ENCODE peak calls at places on chromosomes 6 and 20, in nine cellular contexts. One of them, this sample, is unnamed.

GRCh38 chr6:140105857-140106256 is 731.4 kb upstream of the CITED2 start:
- DNase-seq in GM20000: no peak
- DNase-seq in progenitor cell of endocrine pancreas: no peak
- DNase-seq in prostate gland: no peak
- DNase-seq in astrocyte of the spinal cord: peak
- DNase-seq in right lobe of liver: no peak
- DNase-seq in nephron progenitor cell: peak
- DNase-seq in HCT116: peak
- DNase-seq in tibial nerve: peak
- DNase-seq in this sample: peak

GRCh38 chr6:447381-448165 is 56.0 kb downstream of the IRF4 start:
- DNase-seq in GM20000: no peak
- DNase-seq in progenitor cell of endocrine pancreas: no peak
- DNase-seq in prostate gland: no peak
- DNase-seq in astrocyte of the spinal cord: no peak
- DNase-seq in right lobe of liver: no peak
- DNase-seq in nephron progenitor cell: no peak
- DNase-seq in HCT116: no peak
- DNase-seq in tibial nerve: no peak
- DNase-seq in this sample: no peak

GRCh38 chr20:51811040-51811351 is 8.7 kb upstream of the SALL4 start:
- DNase-seq in GM20000: no peak
- DNase-seq in progenitor cell of endocrine pancreas: no peak
- DNase-seq in prostate gland: no peak
- DNase-seq in astrocyte of the spinal cord: no peak
- DNase-seq in right lobe of liver: no peak
- DNase-seq in nephron progenitor cell: no peak
- DNase-seq in HCT116: no peak
- DNase-seq in tibial nerve: no peak
- DNase-seq in this sample: peak

GRCh38 chr6:44021628-44022295 is 105.5 kb downstream of the MRPL14 start:
- DNase-seq in GM20000: no peak
- DNase-seq in progenitor cell of endocrine pancreas: no peak
- DNase-seq in prostate gland: no peak
- DNase-seq in astrocyte of the spinal cord: no peak
- DNase-seq in right lobe of liver: no peak
- DNase-seq in nephron progenitor cell: no peak
- DNase-seq in HCT116: no peak
- DNase-seq in tibial nerve: no peak
- DNase-seq in this sample: no peak

GRCh38 chr20:487655-488054 is 25.3 kb upstream of the TBC1D20 start:
- DNase-seq in GM20000: no peak
- DNase-seq in progenitor cell of endocrine pancreas: no peak
- DNase-seq in prostate gland: no peak
- DNase-seq in astrocyte of the spinal cord: no peak
- DNase-seq in right lobe of liver: no peak
- DNase-seq in nephron progenitor cell: no peak
- DNase-seq in HCT116: no peak
- DNase-seq in tibial nerve: no peak
- DNase-seq in this sample: no peak

GRCh38 chr6:157091832-157092231 is 231.5 kb downstream of the TMEM242 start:
- DNase-seq in GM20000: no peak
- DNase-seq in progenitor cell of endocrine pancreas: no peak
- DNase-seq in prostate gland: no peak
- DNase-seq in astrocyte of the spinal cord: no peak
- DNase-seq in right lobe of liver: no peak
- DNase-seq in nephron progenitor cell: no peak
- DNase-seq in HCT116: no peak
- DNase-seq in tibial nerve: no peak
- DNase-seq in this sample: no peak

GRCh38 chr6:109611502-109611901 is 79.5 kb downstream of the AK9 start:
- DNase-seq in GM20000: no peak
- DNase-seq in progenitor cell of endocrine pancreas: no peak
- DNase-seq in prostate gland: no peak
- DNase-seq in astrocyte of the spinal cord: no peak
- DNase-seq in right lobe of liver: no peak
- DNase-seq in nephron progenitor cell: no peak
- DNase-seq in HCT116: no peak
- DNase-seq in tibial nerve: no peak
- DNase-seq in this sample: no peak

GRCh38 chr6:136440187-136440582 is 110.0 kb downstream of the MAP7 start:
- DNase-seq in GM20000: no peak
- DNase-seq in progenitor cell of endocrine pancreas: no peak
- DNase-seq in prostate gland: no peak
- DNase-seq in astrocyte of the spinal cord: no peak
- DNase-seq in right lobe of liver: no peak
- DNase-seq in nephron progenitor cell: no peak
- DNase-seq in HCT116: no peak
- DNase-seq in tibial nerve: no peak
- DNase-seq in this sample: no peak

GRCh38 chr20:7723284-7723683 is 217.0 kb downstream of the HAO1 start:
- DNase-seq in GM20000: no peak
- DNase-seq in progenitor cell of endocrine pancreas: no peak
- DNase-seq in prostate gland: no peak
- DNase-seq in astrocyte of the spinal cord: peak
- DNase-seq in right lobe of liver: no peak
- DNase-seq in nephron progenitor cell: no peak
- DNase-seq in HCT116: no peak
- DNase-seq in tibial nerve: no peak
- DNase-seq in this sample: peak

GRCh38 chr6:136365781-136366354 is 76.2 kb upstream of the BCLAF1 start:
- DNase-seq in GM20000: no peak
- DNase-seq in progenitor cell of endocrine pancreas: no peak
- DNase-seq in prostate gland: peak
- DNase-seq in astrocyte of the spinal cord: no peak
- DNase-seq in right lobe of liver: peak
- DNase-seq in nephron progenitor cell: no peak
- DNase-seq in HCT116: no peak
- DNase-seq in tibial nerve: peak
- DNase-seq in this sample: no peak

GRCh38 chr6:112690497-112691202 is 343.5 kb downstream of the RFPL4B start:
- DNase-seq in GM20000: no peak
- DNase-seq in progenitor cell of endocrine pancreas: no peak
- DNase-seq in prostate gland: no peak
- DNase-seq in astrocyte of the spinal cord: no peak
- DNase-seq in right lobe of liver: no peak
- DNase-seq in nephron progenitor cell: no peak
- DNase-seq in HCT116: no peak
- DNase-seq in tibial nerve: no peak
- DNase-seq in this sample: peak

GRCh38 chr20:13102237-13102636 is 93.5 kb downstream of the SPTLC3 start:
- DNase-seq in GM20000: no peak
- DNase-seq in progenitor cell of endocrine pancreas: no peak
- DNase-seq in prostate gland: no peak
- DNase-seq in astrocyte of the spinal cord: no peak
- DNase-seq in right lobe of liver: no peak
- DNase-seq in nephron progenitor cell: no peak
- DNase-seq in HCT116: no peak
- DNase-seq in tibial nerve: no peak
- DNase-seq in this sample: peak

GRCh38 chr6:167575201-167575696 is 250.4 kb downstream of the TTLL2 start:
- DNase-seq in GM20000: no peak
- DNase-seq in progenitor cell of endocrine pancreas: no peak
- DNase-seq in prostate gland: no peak
- DNase-seq in astrocyte of the spinal cord: no peak
- DNase-seq in right lobe of liver: no peak
- DNase-seq in nephron progenitor cell: no peak
- DNase-seq in HCT116: no peak
- DNase-seq in tibial nerve: peak
- DNase-seq in this sample: no peak

GRCh38 chr20:54985100-54985499 is 509.7 kb downstream of the DOK5 start:
- DNase-seq in GM20000: no peak
- DNase-seq in progenitor cell of endocrine pancreas: no peak
- DNase-seq in prostate gland: peak
- DNase-seq in astrocyte of the spinal cord: no peak
- DNase-seq in right lobe of liver: no peak
- DNase-seq in nephron progenitor cell: no peak
- DNase-seq in HCT116: no peak
- DNase-seq in tibial nerve: no peak
- DNase-seq in this sample: no peak

GRCh38 chr20:54980321-54980960 is 505.0 kb downstream of the DOK5 start:
- DNase-seq in GM20000: no peak
- DNase-seq in progenitor cell of endocrine pancreas: no peak
- DNase-seq in prostate gland: no peak
- DNase-seq in astrocyte of the spinal cord: peak
- DNase-seq in right lobe of liver: no peak
- DNase-seq in nephron progenitor cell: peak
- DNase-seq in HCT116: no peak
- DNase-seq in tibial nerve: no peak
- DNase-seq in this sample: no peak

GRCh38 chr20:54981181-54981580 is 505.8 kb downstream of the DOK5 start:
- DNase-seq in GM20000: no peak
- DNase-seq in progenitor cell of endocrine pancreas: no peak
- DNase-seq in prostate gland: no peak
- DNase-seq in astrocyte of the spinal cord: no peak
- DNase-seq in right lobe of liver: no peak
- DNase-seq in nephron progenitor cell: peak
- DNase-seq in HCT116: no peak
- DNase-seq in tibial nerve: no peak
- DNase-seq in this sample: no peak

GRCh38 chr20:54984104-54984448 is 508.7 kb downstream of the DOK5 start:
- DNase-seq in GM20000: no peak
- DNase-seq in progenitor cell of endocrine pancreas: no peak
- DNase-seq in prostate gland: no peak
- DNase-seq in astrocyte of the spinal cord: no peak
- DNase-seq in right lobe of liver: no peak
- DNase-seq in nephron progenitor cell: no peak
- DNase-seq in HCT116: no peak
- DNase-seq in tibial nerve: no peak
- DNase-seq in this sample: no peak
- TF ChIP-seq CTCF in GM20000: no peak
- TF ChIP-seq CTCF in progenitor cell of endocrine pancreas: no peak
- TF ChIP-seq CTCF in prostate gland: no peak
- TF ChIP-seq CTCF in astrocyte of the spinal cord: no peak
- TF ChIP-seq CTCF in right lobe of liver: no peak
- TF ChIP-seq CTCF in nephron progenitor cell: no peak
- TF ChIP-seq CTCF in HCT116: no peak
- TF ChIP-seq CTCF in tibial nerve: no peak
- TF ChIP-seq CTCF in this sample: no peak

GRCh38 chr6:75070244-75070643 is 135.6 kb downstream of the COL12A1 start:
- DNase-seq in GM20000: no peak
- DNase-seq in progenitor cell of endocrine pancreas: no peak
- DNase-seq in prostate gland: no peak
- DNase-seq in astrocyte of the spinal cord: no peak
- DNase-seq in right lobe of liver: no peak
- DNase-seq in nephron progenitor cell: no peak
- DNase-seq in HCT116: no peak
- DNase-seq in tibial nerve: no peak
- DNase-seq in this sample: no peak
- TF ChIP-seq CTCF in GM20000: no peak
- TF ChIP-seq CTCF in progenitor cell of endocrine pancreas: no peak
- TF ChIP-seq CTCF in prostate gland: no peak
- TF ChIP-seq CTCF in astrocyte of the spinal cord: no peak
- TF ChIP-seq CTCF in right lobe of liver: no peak
- TF ChIP-seq CTCF in nephron progenitor cell: no peak
- TF ChIP-seq CTCF in HCT116: no peak
- TF ChIP-seq CTCF in tibial nerve: no peak
- TF ChIP-seq CTCF in this sample: no peak

GRCh38 chr20:63777614-63778013 is 38.0 kb downstream of the SLC2A4RG start:
- DNase-seq in GM20000: no peak
- DNase-seq in progenitor cell of endocrine pancreas: no peak
- DNase-seq in prostate gland: no peak
- DNase-seq in astrocyte of the spinal cord: no peak
- DNase-seq in right lobe of liver: no peak
- DNase-seq in nephron progenitor cell: no peak
- DNase-seq in HCT116: no peak
- DNase-seq in tibial nerve: no peak
- DNase-seq in this sample: no peak

GRCh38 chr20:63778034-63778752 is 38.6 kb downstream of the SLC2A4RG start:
- DNase-seq in GM20000: no peak
- DNase-seq in progenitor cell of endocrine pancreas: no peak
- DNase-seq in prostate gland: no peak
- DNase-seq in astrocyte of the spinal cord: no peak
- DNase-seq in right lobe of liver: no peak
- DNase-seq in nephron progenitor cell: no peak
- DNase-seq in HCT116: peak
- DNase-seq in tibial nerve: no peak
- DNase-seq in this sample: no peak

GRCh38 chr20:63781181-63781580 is 41.6 kb downstream of the SLC2A4RG start:
- DNase-seq in GM20000: no peak
- DNase-seq in progenitor cell of endocrine pancreas: no peak
- DNase-seq in prostate gland: no peak
- DNase-seq in astrocyte of the spinal cord: no peak
- DNase-seq in right lobe of liver: no peak
- DNase-seq in nephron progenitor cell: no peak
- DNase-seq in HCT116: no peak
- DNase-seq in tibial nerve: no peak
- DNase-seq in this sample: no peak

GRCh38 chr20:63782051-63782471 is 42.5 kb downstream of the SLC2A4RG start:
- DNase-seq in GM20000: no peak
- DNase-seq in progenitor cell of endocrine pancreas: no peak
- DNase-seq in prostate gland: no peak
- DNase-seq in astrocyte of the spinal cord: no peak
- DNase-seq in right lobe of liver: no peak
- DNase-seq in nephron progenitor cell: no peak
- DNase-seq in HCT116: peak
- DNase-seq in tibial nerve: no peak
- DNase-seq in this sample: no peak

DNA sequence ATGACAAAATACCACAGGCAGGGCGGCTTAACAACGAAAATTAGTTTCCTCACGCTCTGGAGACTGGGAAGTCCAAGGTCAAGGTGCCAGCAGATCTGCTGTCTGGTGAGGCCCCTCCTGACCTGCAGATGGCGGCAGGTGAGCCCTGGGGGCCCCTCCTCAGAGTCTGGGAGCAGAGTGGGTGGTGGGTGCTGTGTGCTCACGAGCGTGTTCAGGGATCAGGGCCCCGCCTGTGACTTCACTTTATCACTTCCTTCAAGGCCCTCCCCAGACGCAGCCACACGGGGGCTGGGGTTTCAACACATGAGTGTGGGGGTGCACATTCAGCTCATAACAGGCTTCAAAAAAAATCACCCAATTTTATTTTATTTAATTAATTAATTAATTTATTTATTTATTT is 39.3 kb downstream of the SLC2A4RG start:
- DNase-seq in GM20000: no peak
- DNase-seq in progenitor cell of endocrine pancreas: no peak
- DNase-seq in prostate gland: no peak
- DNase-seq in astrocyte of the spinal cord: no peak
- DNase-seq in right lobe of liver: no peak
- DNase-seq in nephron progenitor cell: no peak
- DNase-seq in HCT116: no peak
- DNase-seq in tibial nerve: no peak
- DNase-seq in this sample: no peak
- TF ChIP-seq CTCF in GM20000: no peak
- TF ChIP-seq CTCF in progenitor cell of endocrine pancreas: no peak
- TF ChIP-seq CTCF in prostate gland: no peak
- TF ChIP-seq CTCF in astrocyte of the spinal cord: no peak
- TF ChIP-seq CTCF in right lobe of liver: no peak
- TF ChIP-seq CTCF in nephron progenitor cell: no peak
- TF ChIP-seq CTCF in HCT116: peak
- TF ChIP-seq CTCF in tibial nerve: no peak
- TF ChIP-seq CTCF in this sample: no peak

DNA sequence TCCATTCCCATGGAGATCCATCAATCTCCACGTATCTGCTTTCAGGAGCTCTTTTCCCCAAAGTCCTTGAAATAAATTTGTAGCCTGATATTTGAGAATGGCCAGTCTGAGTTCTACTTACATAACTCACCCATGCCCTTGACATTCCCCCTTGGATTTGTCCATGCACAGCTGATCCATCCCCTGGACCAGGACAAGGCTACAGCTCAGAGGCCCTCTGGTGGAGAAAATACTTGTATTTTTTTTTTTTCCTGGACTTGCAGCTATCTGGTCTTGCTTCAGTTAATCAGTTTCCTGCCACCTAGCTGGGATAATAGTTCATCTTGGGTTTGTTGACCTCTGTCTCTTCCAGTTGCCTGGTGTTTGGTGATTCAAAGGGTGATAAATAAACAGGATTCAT is 467.6 kb downstream of the DHX35 start:
- DNase-seq in GM20000: no peak
- DNase-seq in progenitor cell of endocrine pancreas: no peak
- DNase-seq in prostate gland: no peak
- DNase-seq in astrocyte of the spinal cord: no peak
- DNase-seq in right lobe of liver: no peak
- DNase-seq in nephron progenitor cell: no peak
- DNase-seq in HCT116: no peak
- DNase-seq in tibial nerve: no peak
- DNase-seq in this sample: no peak
- TF ChIP-seq CTCF in GM20000: no peak
- TF ChIP-seq CTCF in progenitor cell of endocrine pancreas: peak
- TF ChIP-seq CTCF in prostate gland: no peak
- TF ChIP-seq CTCF in astrocyte of the spinal cord: peak
- TF ChIP-seq CTCF in right lobe of liver: peak
- TF ChIP-seq CTCF in nephron progenitor cell: peak
- TF ChIP-seq CTCF in HCT116: peak
- TF ChIP-seq CTCF in tibial nerve: peak
- TF ChIP-seq CTCF in this sample: no peak